ENCODE peak calls at places on chromosomes 4 and X, in eight cellular contexts. T is body of pancreas, W is left lung, B is WTC11, F is SK-N-SH, K is AG10803, O is astrocyte of the spinal cord, E is BE2C. N is an unnamed sample.

GRCh38 chr4:101103381-101104142 is 243.8 kb downstream of the PPP3CA start:
- DNase-seq in T (no peak), W (no peak), B (no peak), F (peak), K (peak), O (peak), E (no peak), N (no peak)

GRCh38 chrX:35166023-35166422 is 223.4 kb downstream of the FAM47B start:
- DNase-seq in T (no peak), W (no peak), B (no peak), F (no peak), K (no peak), O (no peak), E (no peak), N (no peak)

GRCh38 chrX:83508006-83508405 is at the start of gene POU3F4:
- DNase-seq in T (peak), W (no peak), B (peak), F (no peak), K (peak), O (peak), E (no peak), N (no peak)

GRCh38 chrX:148552775-148553174 is 52.4 kb downstream of the AFF2 start:
- DNase-seq in T (no peak), W (no peak), B (no peak), F (no peak), K (no peak), O (no peak), E (no peak), N (no peak)

GRCh38 chr4:108775921-108776320 is 13.1 kb upstream of the ETNPPL start:
- DNase-seq in T (no peak), W (no peak), B (peak), F (no peak), K (no peak), O (no peak), E (no peak), N (no peak)

GRCh38 chr4:184747034-184747830 is 13.3 kb upstream of the CENPU start:
- DNase-seq in T (peak), W (peak), B (no peak), F (no peak), K (no peak), O (no peak), E (no peak), N (no peak)

GRCh38 chr4:98938386-98938785 is 9.5 kb upstream of the EIF4E start:
- DNase-seq in T (no peak), W (no peak), B (no peak), F (no peak), K (peak), O (peak), E (no peak), N (no peak)

GRCh38 chrX:70656304-70656703 is 211.7 kb downstream of the DLG3 start:
- DNase-seq in T (no peak), W (no peak), B (no peak), F (no peak), K (no peak), O (no peak), E (no peak), N (no peak)

GRCh38 chr4:169852481-169852880 is 94.7 kb upstream of the HPF1 start:
- DNase-seq in T (no peak), W (no peak), B (no peak), F (no peak), K (no peak), O (no peak), E (no peak), N (no peak)

GRCh38 chr4:82975792-82976191 is 34.8 kb downstream of the LIN54 start:
- DNase-seq in T (no peak), W (no peak), B (no peak), F (no peak), K (no peak), O (peak), E (no peak), N (no peak)

GRCh38 chr4:112747035-112747434 is 110.1 kb downstream of the LARP7 start:
- DNase-seq in T (no peak), W (no peak), B (no peak), F (no peak), K (no peak), O (no peak), E (no peak), N (no peak)

GRCh38 chr4:88660446-88661294 is 37.0 kb downstream of the NAP1L5 start:
- DNase-seq in T (no peak), W (no peak), B (no peak), F (no peak), K (peak), O (peak), E (no peak), N (no peak)

GRCh38 chr4:104163820-104164219 is 330.9 kb downstream of the CXXC4 start:
- DNase-seq in T (no peak), W (no peak), B (no peak), F (no peak), K (no peak), O (peak), E (no peak), N (no peak)

GRCh38 chrX:121085612-121086010 is 38.2 kb downstream of the GLUD2 start:
- DNase-seq in T (no peak), W (no peak), B (no peak), F (no peak), K (no peak), O (no peak), E (no peak), N (no peak)

GRCh38 chr4:132557660-132558059 is 591.4 kb upstream of the PCDH10 start:
- DNase-seq in T (no peak), W (no peak), B (no peak), F (no peak), K (no peak), O (no peak), E (no peak), N (no peak)

GRCh38 chr4:38529189-38530115 is 134.5 kb upstream of the KLF3 start:
- DNase-seq in T (peak), W (peak), B (no peak), F (no peak), K (no peak), O (no peak), E (no peak), N (peak)

GRCh38 chr4:17284323-17285175 is 227.3 kb downstream of the QDPR start:
- DNase-seq in T (no peak), W (no peak), B (no peak), F (no peak), K (no peak), O (no peak), E (no peak), N (no peak)

GRCh38 chr4:120056249-120056648 is 10.4 kb downstream of the MAD2L1 start:
- DNase-seq in T (no peak), W (no peak), B (no peak), F (no peak), K (peak), O (peak), E (no peak), N (no peak)

GRCh38 chr4:78616046-78616498 is 64.5 kb downstream of the ANXA3 start:
- DNase-seq in T (peak), W (no peak), B (no peak), F (no peak), K (peak), O (peak), E (no peak), N (no peak)

GRCh38 chr4:8250167-8250566 is 19.4 kb upstream of the HTRA3 start:
- DNase-seq in T (no peak), W (no peak), B (no peak), F (no peak), K (no peak), O (no peak), E (no peak), N (no peak)

GRCh38 chr4:38466401-38466800 is 197.6 kb upstream of the KLF3 start:
- DNase-seq in T (no peak), W (no peak), B (no peak), F (no peak), K (no peak), O (no peak), E (no peak), N (no peak)

GRCh38 chr4:56372774-56373173 is 14.5 kb downstream of the AASDH start:
- DNase-seq in T (no peak), W (no peak), B (no peak), F (no peak), K (no peak), O (no peak), E (no peak), N (no peak)

GRCh38 chr4:118287691-118288090 is 65.1 kb downstream of the PRSS12 start:
- DNase-seq in T (no peak), W (no peak), B (no peak), F (no peak), K (no peak), O (no peak), E (no peak), N (no peak)

GRCh38 chr4:57023104-57023503 is 44.4 kb downstream of the POLR2B start:
- DNase-seq in T (no peak), W (no peak), B (no peak), F (no peak), K (peak), O (peak), E (no peak), N (no peak)

GRCh38 chr4:173763374-173763773 is 233.3 kb upstream of the HAND2 start:
- DNase-seq in T (no peak), W (no peak), B (no peak), F (no peak), K (no peak), O (no peak), E (no peak), N (no peak)

GRCh38 chr4:2402053-2402452 is 16.4 kb downstream of the ZFYVE28 start:
- DNase-seq in T (peak), W (peak), B (peak), F (peak), K (peak), O (peak), E (peak), N (no peak)

GRCh38 chr4:17164656-17165055 is 266.2 kb upstream of the LDB2 start:
- DNase-seq in T (no peak), W (no peak), B (no peak), F (no peak), K (no peak), O (peak), E (no peak), N (no peak)

GRCh38 chr4:109690690-109691410 is 12.4 kb downstream of the CASP6 start:
- DNase-seq in T (no peak), W (no peak), B (no peak), F (no peak), K (no peak), O (no peak), E (no peak), N (no peak)

GRCh38 chr4:169158046-169158445 is 112.7 kb downstream of the SH3RF1 start:
- DNase-seq in T (no peak), W (no peak), B (no peak), F (no peak), K (no peak), O (no peak), E (no peak), N (no peak)

GRCh38 chr4:11506194-11506593 is 77.5 kb upstream of the HS3ST1 start:
- DNase-seq in T (no peak), W (no peak), B (no peak), F (no peak), K (no peak), O (no peak), E (no peak), N (no peak)

GRCh38 chr4:170226288-170226687 is 136.5 kb upstream of the AADAT start:
- DNase-seq in T (peak), W (no peak), B (no peak), F (no peak), K (no peak), O (no peak), E (no peak), N (no peak)

GRCh38 chr4:189117426-189117825 is 823.2 kb upstream of the FRG1 start:
- DNase-seq in T (no peak), W (no peak), B (peak), F (no peak), K (no peak), O (no peak), E (peak), N (no peak)

GRCh38 chr4:1927675-1928074 is 56.5 kb downstream of the NSD2 start:
- DNase-seq in T (no peak), W (no peak), B (no peak), F (no peak), K (peak), O (peak), E (no peak), N (no peak)

GRCh38 chr4:6755088-6755753 is 27.3 kb upstream of the KIAA0232 start:
- DNase-seq in T (no peak), W (no peak), B (no peak), F (no peak), K (no peak), O (no peak), E (no peak), N (no peak)

GRCh38 chr4:56786955-56787354 is 34.5 kb downstream of the SPINK2 start:
- DNase-seq in T (peak), W (no peak), B (no peak), F (peak), K (peak), O (peak), E (peak), N (no peak)

GRCh38 chrX:71301195-71301924 is at the start of gene ITGB1BP2:
- DNase-seq in T (no peak), W (no peak), B (no peak), F (no peak), K (no peak), O (no peak), E (peak), N (no peak)

GRCh38 chr4:175708739-175709138 is 103.3 kb downstream of the GPM6A start:
- DNase-seq in T (no peak), W (no peak), B (no peak), F (no peak), K (no peak), O (no peak), E (no peak), N (no peak)

GRCh38 chr4:175705407-175705806 is 106.7 kb downstream of the GPM6A start:
- DNase-seq in T (peak), W (no peak), B (peak), F (peak), K (no peak), O (peak), E (peak), N (no peak)

GRCh38 chr4:175702703-175703102 is 109.4 kb downstream of the GPM6A start:
- DNase-seq in T (no peak), W (no peak), B (no peak), F (no peak), K (no peak), O (no peak), E (no peak), N (no peak)

GRCh38 chr4:175703956-175704600 is 108.0 kb downstream of the GPM6A start:
- DNase-seq in T (no peak), W (no peak), B (no peak), F (no peak), K (no peak), O (no peak), E (no peak), N (no peak)
- TF ChIP-seq CTCF in T (no peak), W (no peak), B (no peak), F (no peak), K (no peak), O (no peak), E (no peak), N (no peak)

GRCh38 chr4:14827111-14827510 is 175.2 kb upstream of the CPEB2 start:
- DNase-seq in T (no peak), W (no peak), B (no peak), F (peak), K (no peak), O (peak), E (no peak), N (no peak)
- TF ChIP-seq CTCF in T (no peak), W (no peak), B (no peak), F (no peak), K (no peak), O (no peak), E (no peak), N (no peak)

GRCh38 chrX:51487960-51488267 is 8.5 kb downstream of the NUDT11 start:
- DNase-seq in T (no peak), W (no peak), B (no peak), F (no peak), K (peak), O (peak), E (no peak), N (no peak)
- TF ChIP-seq CTCF in T (no peak), W (no peak), B (no peak), F (no peak), K (no peak), O (no peak), E (no peak), N (no peak)

GRCh38 chr4:107666134-107666533 is 53.9 kb downstream of the PAPSS1 start:
- DNase-seq in T (no peak), W (no peak), B (no peak), F (peak), K (peak), O (peak), E (no peak), N (no peak)
- TF ChIP-seq CTCF in T (peak), W (no peak), B (no peak), F (peak), K (peak), O (peak), E (peak), N (no peak)

GRCh38 chrX:150362599-150363481 is at the start of gene MAMLD1:
- DNase-seq in T (peak), W (peak), B (peak), F (peak), K (peak), O (peak), E (no peak), N (peak)

GRCh38 chrX:150363561-150364346 is 637 bp downstream of the MAMLD1 start:
- DNase-seq in T (peak), W (no peak), B (peak), F (peak), K (peak), O (peak), E (no peak), N (no peak)

GRCh38 chrX:150361777-150362351 is 1.3 kb upstream of the MAMLD1 start:
- DNase-seq in T (peak), W (no peak), B (peak), F (peak), K (no peak), O (no peak), E (no peak), N (peak)

GRCh38 chrX:150360331-150360730 is 2.8 kb upstream of the MAMLD1 start:
- DNase-seq in T (no peak), W (no peak), B (no peak), F (no peak), K (no peak), O (no peak), E (no peak), N (no peak)

GRCh38 chrX:150361070-150361776 is 1.9 kb upstream of the MAMLD1 start:
- DNase-seq in T (peak), W (no peak), B (peak), F (peak), K (no peak), O (no peak), E (no peak), N (peak)
- TF ChIP-seq CTCF in T (no peak), W (no peak), B (no peak), F (peak), K (no peak), O (peak), E (no peak), N (no peak)

DNA sequence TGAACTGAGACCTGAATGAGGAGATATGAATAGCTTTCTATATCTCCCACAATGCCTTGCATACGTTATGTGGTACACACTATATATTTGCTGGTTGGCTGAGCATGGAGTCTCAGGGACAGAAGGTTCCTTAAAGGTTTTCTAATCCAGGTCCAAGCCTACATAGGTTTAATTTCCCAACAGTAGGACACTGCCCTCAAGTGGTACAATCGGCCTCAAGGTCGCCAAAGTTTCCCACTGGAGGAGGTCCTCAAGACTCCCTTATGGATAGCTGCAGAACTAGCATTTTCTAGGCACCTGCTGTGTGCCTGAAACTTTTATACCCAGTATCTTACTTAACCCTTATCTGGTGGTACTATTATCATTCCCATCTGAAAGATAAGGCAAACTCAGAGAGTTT is 21.0 kb upstream of the EFNB1 start:
- DNase-seq in T (peak), W (no peak), B (peak), F (no peak), K (peak), O (peak), E (no peak), N (no peak)
- TF ChIP-seq CTCF in T (peak), W (peak), B (no peak), F (peak), K (peak), O (peak), E (peak), N (no peak)

GRCh38 chrX:39163585-39163984 is 362.3 kb downstream of the MID1IP1 start:
- DNase-seq in T (no peak), W (no peak), B (no peak), F (no peak), K (no peak), O (no peak), E (no peak), N (no peak)

GRCh38 chrX:39161856-39162255 is 360.6 kb downstream of the MID1IP1 start:
- DNase-seq in T (no peak), W (no peak), B (no peak), F (no peak), K (no peak), O (no peak), E (no peak), N (no peak)

GRCh38 chrX:39165185-39165584 is 363.9 kb downstream of the MID1IP1 start:
- DNase-seq in T (no peak), W (no peak), B (no peak), F (no peak), K (no peak), O (no peak), E (no peak), N (no peak)

GRCh38 chrX:39164212-39164611 is 363.0 kb downstream of the MID1IP1 start:
- DNase-seq in T (no peak), W (no peak), B (no peak), F (no peak), K (no peak), O (no peak), E (no peak), N (no peak)

DNA sequence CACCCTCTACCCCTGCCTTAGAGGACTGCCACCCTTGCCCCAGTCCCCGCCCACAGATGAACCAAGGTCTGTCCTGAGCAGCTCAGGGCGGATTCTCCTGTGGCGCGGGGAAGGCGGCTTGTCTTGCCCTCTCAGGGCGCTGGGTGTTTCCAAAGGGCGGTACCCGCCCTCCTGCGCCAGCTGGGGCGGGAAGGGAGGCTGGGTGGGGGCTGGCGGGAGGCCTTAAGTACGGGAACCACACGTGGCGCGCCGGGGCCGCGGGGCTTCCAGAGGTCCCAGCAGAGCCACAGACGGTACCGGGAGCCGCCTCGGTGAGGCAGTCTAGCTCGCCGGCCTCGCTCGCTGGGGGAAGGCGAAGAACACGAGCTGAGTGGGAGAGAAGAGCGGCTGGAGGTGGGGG is 361.1 kb downstream of the MID1IP1 start:
- DNase-seq in T (no peak), W (no peak), B (peak), F (no peak), K (no peak), O (no peak), E (no peak), N (peak)
- TF ChIP-seq CTCF in T (peak), W (no peak), B (no peak), F (no peak), K (no peak), O (no peak), E (no peak), N (peak)

DNA sequence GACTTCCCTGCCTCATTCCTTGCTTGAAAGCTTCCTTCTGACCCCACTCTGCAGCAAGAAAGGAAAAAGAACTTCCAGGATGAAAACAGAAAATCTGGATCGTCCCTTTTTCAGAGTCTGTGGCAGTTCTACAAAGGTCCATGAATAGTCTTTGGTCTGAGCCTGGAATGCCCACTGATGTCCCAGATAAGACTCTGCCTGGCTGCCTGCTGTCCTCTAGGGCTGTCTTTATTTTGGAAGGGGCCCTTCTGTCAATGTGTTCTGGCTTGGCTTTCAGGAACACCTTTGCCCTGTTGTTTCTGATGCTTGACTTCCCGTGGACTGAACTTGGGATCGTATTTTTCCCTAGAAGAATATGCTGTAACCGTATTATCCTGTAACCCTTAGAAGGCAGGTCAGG is 114.7 kb upstream of the LNX1 start:
- DNase-seq in T (no peak), W (no peak), B (no peak), F (no peak), K (no peak), O (no peak), E (no peak), N (no peak)
- TF ChIP-seq CTCF in T (no peak), W (no peak), B (no peak), F (no peak), K (no peak), O (no peak), E (no peak), N (no peak)

GRCh38 chr4:13612569-13612968 is 15.0 kb downstream of the BOD1L1 start:
- DNase-seq in T (no peak), W (no peak), B (no peak), F (no peak), K (no peak), O (no peak), E (no peak), N (no peak)
- TF ChIP-seq CTCF in T (no peak), W (no peak), B (no peak), F (no peak), K (no peak), O (no peak), E (no peak), N (no peak)